ENCODE peak calls at places on chromosomes 4 and X, in seven cellular contexts. Q is GM06990, U is fibroblast of lung, P is cardiac muscle cell, I is HCT116, D is A673, G is PC-3. W is an unnamed sample.
A peak's percentile ranks its signal among the peaks of the same experiment; 100 is the strongest.

GRCh38 chr4:172153694-172154093 is 340.5 kb downstream of the GALNTL6 start:
- DNase-seq in I (no peak), U (no peak), P (peak; percentile 11), G (no peak), D (no peak), Q (no peak), W (no peak)

GRCh38 chr4:14368391-14368790 is 633.9 kb upstream of the CPEB2 start:
- DNase-seq in D (no peak), U (no peak), G (no peak), Q (no peak), I (no peak), P (no peak), W (no peak)

GRCh38 chrX:12548341-12548740 is 242.9 kb upstream of the PRPS2 start:
- DNase-seq in D (no peak), Q (no peak), I (no peak), G (no peak), U (no peak), P (no peak), W (no peak)

GRCh38 chr4:108106186-108106585 is 62.5 kb downstream of the LEF1 start:
- DNase-seq in P (no peak), Q (no peak), I (no peak), G (no peak), D (no peak), U (no peak), W (no peak)

GRCh38 chrX:72201836-72202536 is 20.4 kb downstream of the PIN4 start:
- DNase-seq in P (no peak), G (peak; percentile 77), D (peak; percentile 80), U (peak; percentile 76), Q (no peak), I (no peak), W (peak; percentile 79)

GRCh38 chrX:38819709-38820108 is 18.4 kb downstream of the MID1IP1 start:
- DNase-seq in Q (no peak), G (no peak), P (no peak), D (no peak), I (no peak), U (no peak), W (peak; percentile 50)

GRCh38 chr4:97923096-97923495 is 220.2 kb downstream of the STPG2 start:
- DNase-seq in Q (no peak), I (no peak), G (no peak), D (no peak), U (no peak), P (no peak), W (no peak)

GRCh38 chr4:101973331-101973730 is 182.8 kb downstream of the BANK1 start:
- DNase-seq in P (no peak), U (no peak), I (no peak), Q (no peak), D (no peak), G (peak; percentile 68), W (peak; percentile 61)

GRCh38 chr4:21476753-21477152 is 471.8 kb downstream of the KCNIP4 start:
- DNase-seq in I (no peak), D (no peak), G (peak; percentile 26), P (peak; percentile 65), Q (no peak), U (no peak), W (peak; percentile 13)

GRCh38 chr4:2733844-2734574 is 22.1 kb downstream of the TNIP2 start:
- DNase-seq in Q (no peak), G (no peak), P (no peak), I (no peak), D (no peak), U (no peak), W (no peak)

GRCh38 chr4:87679449-87680169 is 29.5 kb downstream of the DMP1 start:
- DNase-seq in Q (no peak), I (peak; percentile 48), U (peak; percentile 73), P (peak; percentile 66), G (peak; percentile 53), D (peak; percentile 49), W (peak; percentile 19)

GRCh38 chrX:100645106-100645505 is 1.1 kb downstream of the SRPX2 start:
- DNase-seq in I (no peak), U (no peak), P (no peak), D (no peak), G (peak; percentile 65), Q (no peak), W (peak; percentile 54)

GRCh38 chr4:130576218-130576617 is 1480.3 kb downstream of the C4orf33 start:
- DNase-seq in G (no peak), U (no peak), Q (no peak), I (no peak), D (peak; percentile 40), P (no peak), W (no peak)

GRCh38 chr4:90317785-90318184 is 190.6 kb downstream of the CCSER1 start:
- DNase-seq in G (peak; percentile 77), P (no peak), D (peak; percentile 22), I (peak; percentile 86), U (peak; percentile 96), Q (no peak), W (peak; percentile 67)

GRCh38 chrX:17409566-17410290 is 34.7 kb downstream of the NHS start:
- DNase-seq in G (no peak), I (no peak), D (no peak), Q (no peak), P (no peak), U (no peak), W (no peak)

GRCh38 chr4:184460495-184461285 is 13.7 kb downstream of the IRF2 start:
- DNase-seq in I (no peak), D (no peak), U (no peak), Q (no peak), G (no peak), P (no peak), W (no peak)

GRCh38 chrX:114178126-114178525 is 405.8 kb upstream of the HTR2C start:
- DNase-seq in G (no peak), P (no peak), U (no peak), Q (no peak), D (no peak), I (no peak), W (no peak)

GRCh38 chr4:67685532-67685859 is 15.5 kb downstream of the UBA6 start:
- DNase-seq in P (no peak), I (no peak), D (no peak), Q (no peak), U (no peak), G (no peak), W (no peak)

GRCh38 chrX:3576886-3577516 is 136.4 kb downstream of the PRKX start:
- DNase-seq in G (no peak), D (no peak), U (peak; percentile 93), Q (no peak), P (no peak), I (no peak), W (no peak)

GRCh38 chr4:159269143-159269542 is 166.3 kb downstream of the RAPGEF2 start:
- DNase-seq in Q (no peak), D (no peak), U (no peak), G (no peak), I (no peak), P (no peak), W (no peak)

GRCh38 chr4:183171484-183172267 is 72.6 kb downstream of the WWC2 start:
- DNase-seq in G (peak; percentile 66), P (no peak), Q (no peak), D (no peak), U (no peak), I (no peak), W (peak; percentile 74)

GRCh38 chrX:80285131-80285773 is 135.0 kb upstream of the TENT5D start:
- DNase-seq in P (peak; percentile 61), U (no peak), I (no peak), Q (no peak), G (peak; percentile 71), D (peak; percentile 67), W (peak; percentile 26)

GRCh38 chr4:168528131-168528949 is 31.5 kb downstream of the PALLD start:
- DNase-seq in I (no peak), Q (no peak), D (no peak), G (peak; percentile 58), U (no peak), P (no peak), W (peak; percentile 75)
- TF ChIP-seq CTCF in I (no peak), Q (no peak), D (no peak), G (no peak), U (no peak), P (no peak), W (no peak)

DNA sequence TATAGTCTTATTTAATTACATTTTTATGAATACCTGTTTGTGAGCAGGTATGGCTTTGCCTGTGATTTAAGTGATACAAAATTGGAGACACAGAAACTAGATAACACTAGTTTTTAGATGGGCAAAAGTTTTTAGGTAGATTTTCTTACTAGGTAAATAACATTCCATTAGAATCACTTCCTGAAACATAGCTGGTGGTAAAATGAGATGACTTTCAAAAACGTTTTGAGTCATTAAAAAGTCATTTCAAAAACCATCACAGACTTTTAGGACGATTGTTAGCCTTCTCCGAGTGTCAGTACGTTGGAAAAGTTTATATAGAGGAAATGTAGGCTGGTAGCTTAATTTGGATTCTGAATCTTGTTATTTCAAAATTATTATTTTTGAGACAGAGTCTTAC is 18.3 kb downstream of the PTTG2 start:
- DNase-seq in I (no peak), P (no peak), G (peak; percentile 48), U (no peak), Q (peak; percentile 17), D (no peak), W (peak; percentile 28)
- H3K4me3 ChIP-seq in I (peak overlapping the region; percentile 61), P (peak overlapping the region; percentile 66), G (peak overlapping the region; percentile 67), U (peak overlapping the region; percentile 83), Q (peak overlapping the region; percentile 78), D (peak overlapping the region; percentile 82), W (no peak overlapping the region)

DNA sequence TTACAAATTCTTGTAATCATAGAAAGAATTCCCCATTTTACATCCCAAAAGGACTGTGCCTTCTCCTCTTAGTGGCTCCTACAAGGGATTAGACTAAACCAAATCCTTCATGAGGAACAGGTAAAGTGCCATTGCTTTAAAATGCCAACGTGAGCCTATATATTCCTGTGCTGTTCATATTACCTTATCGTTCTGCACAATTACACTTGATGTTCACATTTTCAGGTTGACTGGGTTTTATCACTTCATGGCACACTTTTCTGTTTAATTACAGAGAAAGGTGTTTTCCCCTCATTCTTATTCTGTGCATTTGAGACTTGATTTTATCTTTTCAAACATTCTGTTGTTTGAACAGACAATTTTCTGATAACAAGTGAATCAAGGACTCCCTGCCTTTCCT is 645.6 kb upstream of the FTHL17 start:
- DNase-seq in I (no peak), P (no peak), G (no peak), D (no peak), Q (no peak), U (no peak), W (no peak)
- H3K27me3 ChIP-seq in I (no peaks in the 10 kb centered on the region), P (no peaks in the 10 kb centered on the region), G (no peaks in the 10 kb centered on the region), D (no peaks in the 10 kb centered on the region), Q (no peaks in the 10 kb centered on the region), U (no peaks in the 10 kb centered on the region), W (no peaks in the 10 kb centered on the region)

DNA sequence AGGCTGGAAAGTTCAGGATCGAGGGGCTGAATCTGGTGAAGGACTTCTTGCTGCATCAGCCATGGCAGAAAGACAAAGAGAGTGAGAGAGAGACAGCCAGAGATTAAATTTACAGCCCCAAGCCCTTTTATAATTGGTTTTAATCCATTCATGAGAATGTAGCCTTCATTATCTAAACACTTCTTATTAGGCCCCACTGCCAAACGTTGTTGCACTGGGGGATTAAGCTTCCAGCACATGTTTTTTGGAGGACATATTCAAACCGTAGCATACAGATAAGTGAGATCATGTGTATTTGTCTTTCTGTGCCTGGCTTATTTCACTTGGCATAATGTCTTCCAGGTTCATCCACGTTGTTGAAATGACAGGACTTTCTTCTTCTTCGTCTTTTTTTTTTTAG is 524.7 kb downstream of the SPRY1 start:
- DNase-seq in I (no peak), P (no peak), D (peak; percentile 35), G (no peak), Q (no peak), U (no peak), W (no peak)
- TF ChIP-seq CTCF in I (no peak), P (no peak), D (no peak), G (no peak), Q (no peak), U (no peak), W (no peak)

W was measured in bronchial epithelial cell.